ENCODE peak calls at places on chromosomes 12 and 14, in four cellular contexts. S is HFF-Myc, B is NCI-H460, Y is lower lobe of right lung. Q is an unnamed sample.

GRCh38 chr14:75559451-75560187 is 18.8 kb upstream of the FLVCR2 start:
- DNase-seq in Y (peak; percentile 73), S (no peak), B (no peak), Q (no peak)

GRCh38 chr14:77883479-77884238 is 83.8 kb downstream of the ADCK1 start:
- DNase-seq in B (no peak), Y (no peak), S (no peak), Q (no peak)

GRCh38 chr12:105562727-105563072 is 232.2 kb downstream of the C12orf75 start:
- DNase-seq in Y (no peak), B (peak; percentile 77), S (no peak), Q (no peak)

GRCh38 chr12:123094349-123095073 is 56.4 kb downstream of the PITPNM2 start:
- DNase-seq in Y (no peak), B (peak; percentile 43), S (peak; percentile 56), Q (peak; percentile 49)

GRCh38 chr12:6104027-6104426 is 20.4 kb downstream of the VWF start:
- DNase-seq in B (no peak), S (no peak), Y (no peak), Q (no peak)

GRCh38 chr14:68278568-68279436 is 459.2 kb downstream of the RAD51B start:
- DNase-seq in S (peak; percentile 43), Y (no peak), B (peak; percentile 70), Q (peak; percentile 6)

GRCh38 chr12:70661762-70662161 is 24.5 kb upstream of the PTPRB start:
- DNase-seq in S (peak; percentile 76), Y (no peak), B (no peak), Q (no peak)

GRCh38 chr12:50276912-50277671 is 6.2 kb downstream of the LIMA1 start:
- DNase-seq in Y (no peak), B (no peak), S (no peak), Q (no peak)

GRCh38 chr12:25328082-25328712 is 77.5 kb upstream of the KRAS start:
- DNase-seq in B (no peak), Y (no peak), S (no peak), Q (no peak)

GRCh38 chr12:46571593-46571992 is 199.0 kb upstream of the SLC38A2 start:
- DNase-seq in Y (no peak), B (no peak), S (no peak), Q (no peak)

GRCh38 chr12:121810833-121811433 is 7.1 kb downstream of the SETD1B start:
- DNase-seq in B (no peak), S (no peak), Y (no peak), Q (no peak)

GRCh38 chr12:98446716-98447115 is 68.7 kb upstream of the TMPO start:
- DNase-seq in S (no peak), B (no peak), Y (no peak), Q (no peak)

GRCh38 chr14:73887116-73887490 is 444 bp downstream of the ZNF410 start:
- DNase-seq in Y (no peak), B (no peak), S (no peak), Q (no peak)

GRCh38 chr14:89041245-89041585 is 216.8 kb downstream of the TTC8 start:
- DNase-seq in B (no peak), Y (no peak), S (no peak), Q (peak; percentile 27)

Q was measured in HCT116.